ENCODE peak calls at places on chromosome 14, in five cellular contexts. D is HTR-8/SVneo, E is pons, A is left lobe of liver, T is AG09309. L is an unnamed sample.

GRCh38 chr14:70245026-70245425 is 56.3 kb upstream of the SLC8A3 start:
- DNase-seq in D (no peak), E (no peak), A (no peak), T (no peak), L (no peak)

GRCh38 chr14:54182419-54183040 is 214.3 kb upstream of the CDKN3 start:
- DNase-seq in D (peak), E (no peak), A (no peak), T (peak), L (no peak)

GRCh38 chr14:95432152-95433093 is 84.0 kb downstream of the SYNE3 start:
- DNase-seq in D (peak), E (peak), A (peak), T (no peak), L (no peak)

GRCh38 chr14:100124551-100125088 is 34.8 kb downstream of the DEGS2 start:
- DNase-seq in D (no peak), E (no peak), A (no peak), T (no peak), L (no peak)

GRCh38 chr14:77638738-77639137 is 22.3 kb upstream of the SPTLC2 start:
- DNase-seq in D (peak), E (no peak), A (no peak), T (peak), L (no peak)

GRCh38 chr14:96106891-96107290 is 67.7 kb downstream of the C14orf132 start:
- DNase-seq in D (no peak), E (no peak), A (no peak), T (no peak), L (no peak)

GRCh38 chr14:39266589-39266870 is 32.8 kb downstream of the MIA2 start:
- DNase-seq in D (no peak), E (no peak), A (peak), T (no peak), L (peak)

GRCh38 chr14:69049675-69050074 is 70.6 kb upstream of the ACTN1 start:
- DNase-seq in D (peak), E (no peak), A (peak), T (peak), L (no peak)

GRCh38 chr14:68938515-68939423 is 40.3 kb downstream of the ACTN1 start:
- DNase-seq in D (no peak), E (no peak), A (peak), T (no peak), L (no peak)

GRCh38 chr14:33634631-33635030 is 316.2 kb downstream of the EGLN3 start:
- DNase-seq in D (no peak), E (no peak), A (no peak), T (no peak), L (no peak)